ENCODE peak calls at places on chromosomes 6 and 20, in four cellular contexts. Z is lung, S is left lung, X is Karpas-422. A is an unnamed sample.

GRCh38 chr20:57717797-57718196 is 8.0 kb upstream of the PMEPA1 start:
- DNase-seq in Z (no peak), X (no peak), S (no peak), A (no peak)

GRCh38 chr6:164927288-164928040 is 381.9 kb downstream of the C6orf118 start:
- DNase-seq in S (peak), X (peak), Z (peak), A (peak)

GRCh38 chr6:127342296-127342945 is 988 bp downstream of the ECHDC1 start:
- DNase-seq in Z (peak), X (peak), S (no peak), A (peak)

GRCh38 chr6:84455630-84456029 is 228.2 kb upstream of the CEP162 start:
- DNase-seq in S (no peak), X (no peak), Z (no peak), A (no peak)

GRCh38 chr20:34127787-34128186 is 15.7 kb upstream of the EIF2S2 start:
- DNase-seq in S (no peak), Z (no peak), X (no peak), A (no peak)

GRCh38 chr6:19812512-19813119 is 24.6 kb upstream of the ID4 start:
- DNase-seq in Z (no peak), X (peak), S (no peak), A (no peak)

GRCh38 chr20:19211661-19212523 is 550 bp upstream of the SLC24A3 start:
- DNase-seq in X (no peak), S (peak), Z (peak), A (no peak)

GRCh38 chr6:13913226-13914001 is 11.3 kb upstream of the RNF182 start:
- DNase-seq in Z (no peak), S (no peak), X (peak), A (no peak)

GRCh38 chr20:59081036-59081435 is 38.5 kb upstream of the PRELID3B start:
- DNase-seq in Z (no peak), X (no peak), S (no peak), A (no peak)

GRCh38 chr6:20302702-20303251 is 90.5 kb upstream of the MBOAT1 start:
- DNase-seq in X (no peak), S (no peak), Z (no peak), A (no peak)

GRCh38 chr6:149082320-149082719 is 235.2 kb upstream of the TAB2 start:
- DNase-seq in X (peak), Z (peak), S (no peak), A (peak)

GRCh38 chr6:23890543-23891227 is 235.3 kb upstream of the NRSN1 start:
- DNase-seq in Z (no peak), X (no peak), S (no peak), A (no peak)

GRCh38 chr20:45576995-45577394 is 2.1 kb downstream of the WFDC8 start:
- DNase-seq in Z (peak), S (no peak), X (no peak), A (peak)

GRCh38 chr6:73695619-73696421 is at the start of gene CD109:
- DNase-seq in X (no peak), Z (peak), S (peak), A (no peak)

GRCh38 chr6:73700060-73700459 is 4.1 kb downstream of the CD109 start:
- DNase-seq in S (no peak), Z (no peak), X (no peak), A (no peak)

GRCh38 chr6:73699656-73700055 is 3.7 kb downstream of the CD109 start:
- DNase-seq in X (no peak), S (no peak), Z (no peak), A (no peak)

GRCh38 chr6:73694711-73695411 is 1.1 kb upstream of the CD109 start:
- DNase-seq in S (no peak), X (no peak), Z (no peak), A (no peak)

GRCh38 chr6:73696990-73697651 is 1.1 kb downstream of the CD109 start:
- DNase-seq in Z (no peak), S (no peak), X (no peak), A (no peak)
- H3K4me3 ChIP-seq in Z (peak), S (no peak), X (no peak), A (no peak)

GRCh38 chr6:41789390-41789724 is 1.9 kb downstream of the TOMM6 start:
- DNase-seq in Z (no peak), S (no peak), X (no peak), A (no peak)
- H3K4me3 ChIP-seq in Z (no peak), S (no peak), X (peak), A (no peak)

GRCh38 chr6:63685453-63686379 is 50.1 kb downstream of the PHF3 start:
- DNase-seq in X (peak), Z (no peak), S (no peak), A (no peak)
- H3K4me3 ChIP-seq in X (no peak), Z (no peak), S (no peak), A (no peak)

DNA sequence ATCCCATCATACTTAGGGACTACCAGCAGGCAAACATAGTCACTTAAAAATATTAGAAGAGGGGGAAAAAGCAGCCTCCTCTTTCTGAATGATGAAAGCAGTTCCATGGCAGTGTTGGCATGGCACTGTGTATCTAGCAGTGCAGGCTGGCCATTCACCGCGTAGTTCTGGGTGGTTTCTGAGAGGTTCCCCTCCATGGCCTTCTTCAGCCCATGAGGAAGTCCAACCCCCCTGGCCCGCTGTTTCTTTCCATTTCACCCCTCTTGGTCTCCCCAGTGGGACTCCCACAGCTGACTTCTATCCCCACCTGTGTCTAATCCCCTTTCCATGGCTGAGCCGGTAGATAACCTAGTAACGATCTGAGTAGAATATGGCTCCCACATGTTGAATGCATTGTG is 17.0 kb downstream of the PPARD start:
- DNase-seq in Z (no peak), X (no peak), S (no peak), A (no peak)
- H3K4me3 ChIP-seq in Z (no peak), X (no peak), S (no peak), A (no peak)

DNA sequence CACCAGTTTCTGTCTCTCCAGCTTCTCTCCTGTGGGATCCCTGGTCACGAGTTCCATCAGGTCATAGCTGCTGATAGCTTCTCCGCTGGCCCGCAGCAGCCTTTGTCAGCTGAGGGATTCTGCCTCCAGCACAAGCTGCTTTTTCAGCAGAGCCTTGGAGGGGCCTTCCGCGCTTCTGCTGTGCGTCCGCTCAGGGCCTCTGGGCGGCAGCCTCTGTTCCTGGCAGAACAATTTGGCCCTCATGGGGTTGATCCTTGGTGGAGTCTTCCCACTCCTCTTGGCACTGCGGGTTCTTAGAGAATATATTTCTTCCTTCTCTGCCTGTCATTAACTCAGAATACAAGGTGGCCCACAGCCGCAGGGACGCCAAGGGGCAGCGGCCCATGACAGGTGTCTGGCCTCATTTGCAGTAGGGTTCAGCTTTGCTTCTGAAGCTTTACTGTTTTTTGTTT is 158.8 kb downstream of the DTNBP1 start:
- DNase-seq in Z (no peak), X (no peak), S (no peak), A (no peak)
- H3K4me3 ChIP-seq in Z (no peak), X (no peak), S (no peak), A (no peak)

DNA sequence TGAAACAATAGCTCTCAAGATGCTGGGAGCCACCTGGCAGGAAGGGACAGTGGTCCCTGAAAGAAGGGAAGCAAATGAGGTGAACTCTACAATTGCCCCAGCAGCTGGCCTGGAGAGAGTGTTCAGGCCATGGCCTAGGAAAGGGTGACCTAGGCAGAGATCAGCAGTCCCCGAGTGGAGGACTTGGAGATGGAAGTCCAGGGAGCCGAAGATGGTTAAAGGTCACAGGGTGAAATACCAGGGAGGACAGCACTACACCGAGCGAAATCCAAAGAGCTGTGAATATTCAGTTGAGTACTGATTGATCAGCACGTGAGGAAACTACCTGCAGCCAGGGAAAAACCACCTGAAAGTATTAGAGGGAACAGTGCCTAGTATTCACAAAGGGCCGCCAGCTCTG is 133.1 kb downstream of the HIVEP2 start:
- DNase-seq in Z (no peak), X (no peak), S (no peak), A (no peak)
- H3K4me3 ChIP-seq in Z (no peak), X (no peak), S (no peak), A (no peak)

DNA sequence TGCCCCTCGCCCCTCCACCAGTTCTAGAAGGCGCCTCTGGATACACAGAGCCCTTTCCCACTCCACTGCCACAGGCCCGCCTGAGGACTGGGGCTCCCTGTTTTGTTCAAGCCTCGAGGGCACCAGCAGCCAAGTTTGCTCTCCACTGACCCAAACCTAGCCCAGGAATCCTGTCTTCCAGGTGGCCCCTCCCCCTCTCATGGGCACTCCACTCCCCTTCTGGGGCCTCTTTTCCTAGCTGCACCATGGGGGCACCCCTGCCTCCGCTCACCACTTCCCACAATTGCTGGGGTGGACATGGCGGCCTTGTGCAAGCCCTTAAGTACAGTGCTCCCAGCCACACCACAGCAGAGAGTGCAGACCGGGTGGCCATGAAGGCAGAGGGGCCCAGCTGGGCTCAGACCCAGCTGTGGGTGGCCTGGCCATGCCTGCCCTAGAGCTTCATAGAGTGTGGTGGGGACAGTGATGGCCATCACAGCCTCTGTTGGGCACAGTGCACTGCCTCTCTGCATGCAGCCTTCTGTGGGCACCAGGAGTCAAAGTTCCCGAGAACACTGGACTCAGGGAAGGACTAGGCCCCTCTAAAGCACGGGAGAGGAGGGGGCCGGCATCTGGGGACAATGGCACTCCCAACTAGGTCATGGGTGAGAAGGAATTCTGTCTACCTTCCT is 1.3 kb downstream of the MYL9 start:
- DNase-seq in X (no peak), Z (no peak), S (no peak), A (no peak)
- H3K4me3 ChIP-seq in X (no peak), Z (peak), S (peak), A (peak)

DNA sequence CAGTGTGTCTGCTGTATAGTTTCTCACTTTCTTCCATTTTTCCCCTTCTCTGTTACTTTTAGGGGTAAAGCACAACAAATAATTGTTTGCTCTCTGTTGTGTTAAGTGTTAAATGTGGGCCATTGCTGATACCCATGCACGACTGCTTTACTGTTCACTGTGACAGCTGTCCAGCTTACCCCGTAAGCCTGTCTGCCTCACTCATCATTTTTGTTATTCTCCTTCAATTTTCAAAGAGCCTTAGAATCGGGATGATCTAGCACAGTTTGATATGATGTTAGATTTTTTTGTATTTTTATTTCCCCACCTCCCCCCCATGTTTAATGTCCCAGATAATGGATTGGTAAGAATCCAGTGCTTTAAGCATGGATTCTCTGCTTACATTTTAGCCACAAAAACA is 41.2 kb upstream of the MLIP start:
- DNase-seq in S (no peak), Z (no peak), X (no peak), A (no peak)
- H3K4me3 ChIP-seq in S (no peak), Z (no peak), X (no peak), A (no peak)

GRCh38 chr20:32017711-32018251 is 7.5 kb downstream of the CCM2L start:
- DNase-seq in S (no peak), X (peak), Z (peak), A (peak)
- H3K4me3 ChIP-seq in S (no peak), X (no peak), Z (no peak), A (peak)

A was measured in Caco-2.